ENCODE peak calls at places on chromosome 20, in four cellular contexts. C, P, F and G are unnamed samples.

GRCh38 chr20:49696594-49696993 is 17.1 kb downstream of the B4GALT5 start:
- DNase-seq in F (no peak), P (no peak), C (no peak), G (no peak)

GRCh38 chr20:58855506-58856314 is 3.2 kb downstream of the GNAS start:
- DNase-seq in C (peak), P (no peak), F (no peak), G (no peak)

GRCh38 chr20:7113577-7114466 is 346.3 kb downstream of the BMP2 start:
- DNase-seq in P (peak), C (no peak), F (peak), G (no peak)

GRCh38 chr20:6074145-6074561 is 20.3 kb upstream of the LRRN4 start:
- DNase-seq in F (peak), C (no peak), P (peak), G (no peak)

GRCh38 chr20:11453430-11453829 is 464.3 kb upstream of the BTBD3 start:
- DNase-seq in F (no peak), C (no peak), P (no peak), G (no peak)

GRCh38 chr20:18991012-18991411 is 177.4 kb downstream of the SCP2D1 start:
- DNase-seq in C (no peak), F (no peak), P (no peak), G (no peak)

GRCh38 chr20:39835040-39835842 is 853.8 kb downstream of the MAFB start:
- DNase-seq in C (no peak), F (no peak), P (peak), G (no peak)

GRCh38 chr20:53621482-53622246 is 28.0 kb upstream of the ZNF217 start:
- DNase-seq in F (peak), C (peak), P (peak), G (peak)

GRCh38 chr20:38751360-38751976 is 3.2 kb downstream of the ACTR5 start:
- DNase-seq in P (no peak), C (no peak), F (peak), G (no peak)

GRCh38 chr20:16263582-16263981 is 309.7 kb downstream of the KIF16B start:
- DNase-seq in P (no peak), C (no peak), F (no peak), G (no peak)

GRCh38 chr20:36465109-36466080 is 75.9 kb upstream of the MYL9 start:
- DNase-seq in C (peak), P (peak), F (peak), G (no peak)

GRCh38 chr20:4352348-4352747 is 337.0 kb upstream of the RNF24 start:
- DNase-seq in F (no peak), P (no peak), C (no peak), G (no peak)

GRCh38 chr20:60512436-60512835 is 554.2 kb downstream of the CDH26 start:
- DNase-seq in F (no peak), P (no peak), C (no peak), G (no peak)

GRCh38 chr20:36391955-36392354 is 85.8 kb downstream of the DLGAP4 start:
- DNase-seq in F (no peak), P (no peak), C (no peak), G (no peak)

GRCh38 chr20:10553326-10553984 is 118.3 kb downstream of the SLX4IP start:
- DNase-seq in C (peak), P (peak), F (peak), G (peak)

GRCh38 chr20:50182336-50182735 is 8.3 kb upstream of the CEBPB start:
- DNase-seq in C (no peak), P (no peak), F (no peak), G (no peak)

GRCh38 chr20:54103067-54103761 is 32.8 kb upstream of the BCAS1 start:
- DNase-seq in P (peak), C (peak), F (peak), G (peak)

GRCh38 chr20:4811661-4812181 is 90.0 kb downstream of the PRND start:
- DNase-seq in F (no peak), P (peak), C (no peak), G (peak)

GRCh38 chr20:47272893-47273590 is 83.5 kb downstream of the ZMYND8 start:
- DNase-seq in F (peak), C (peak), P (no peak), G (no peak)

GRCh38 chr20:16051968-16052367 is 521.3 kb downstream of the KIF16B start:
- DNase-seq in F (no peak), C (no peak), P (no peak), G (no peak)

GRCh38 chr20:11703119-11703518 is 214.6 kb upstream of the BTBD3 start:
- DNase-seq in C (no peak), P (no peak), F (no peak), G (no peak)

DNA sequence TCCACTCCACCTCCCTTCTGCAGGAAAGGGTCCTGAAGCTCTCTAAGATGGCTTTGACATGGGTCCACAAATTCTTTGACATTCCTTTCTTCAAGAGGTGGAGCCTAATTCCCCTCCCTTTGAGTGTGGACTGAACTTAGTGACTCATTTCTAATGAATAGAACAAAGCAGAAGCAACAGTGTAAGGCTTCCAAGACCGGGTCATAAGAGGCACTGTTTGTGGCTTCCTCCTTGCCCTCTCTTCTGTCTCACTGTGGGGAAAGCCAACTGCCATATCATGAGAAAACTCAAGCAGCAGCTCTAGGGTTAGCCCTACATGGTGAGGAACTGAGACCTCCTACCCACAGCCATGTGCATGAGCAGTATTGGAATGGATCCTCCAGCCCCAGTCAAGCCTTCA is 5.9 kb upstream of the CDK5RAP1 start:
- DNase-seq in F (no peak), C (no peak), P (no peak), G (no peak)
- H3K4me3 ChIP-seq in F (no peak), C (no peak), P (no peak), G (no peak)

GRCh38 chr20:32560482-32560988 is 24.6 kb downstream of the NOL4L start:
- DNase-seq in C (no peak), F (no peak), P (no peak), G (no peak)
- H3K4me3 ChIP-seq in C (no peak), F (no peak), P (no peak), G (no peak)

DNA sequence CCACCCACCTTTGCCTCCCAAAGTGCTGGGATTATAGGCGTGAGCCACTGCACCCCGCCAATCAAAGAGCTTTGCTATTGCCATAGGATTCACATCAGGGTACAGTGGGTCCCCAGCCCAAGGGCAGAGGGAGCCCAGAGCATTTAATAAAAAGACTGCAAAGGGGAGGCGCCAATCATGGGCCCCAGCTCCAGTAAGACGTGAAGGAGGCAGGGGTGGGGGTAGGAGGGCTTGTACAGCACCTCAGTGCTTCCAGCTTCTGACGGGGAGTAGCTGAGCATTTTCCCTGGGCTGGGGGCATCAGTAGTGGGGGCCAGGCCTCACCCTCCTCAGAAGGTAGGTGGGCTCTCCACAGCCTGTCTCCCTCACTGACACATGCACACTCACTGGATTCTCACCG is 1.5 kb downstream of the ADA start:
- DNase-seq in P (no peak), C (no peak), F (no peak), G (peak)
- H3K4me3 ChIP-seq in P (peak), C (no peak), F (peak), G (no peak)

DNA sequence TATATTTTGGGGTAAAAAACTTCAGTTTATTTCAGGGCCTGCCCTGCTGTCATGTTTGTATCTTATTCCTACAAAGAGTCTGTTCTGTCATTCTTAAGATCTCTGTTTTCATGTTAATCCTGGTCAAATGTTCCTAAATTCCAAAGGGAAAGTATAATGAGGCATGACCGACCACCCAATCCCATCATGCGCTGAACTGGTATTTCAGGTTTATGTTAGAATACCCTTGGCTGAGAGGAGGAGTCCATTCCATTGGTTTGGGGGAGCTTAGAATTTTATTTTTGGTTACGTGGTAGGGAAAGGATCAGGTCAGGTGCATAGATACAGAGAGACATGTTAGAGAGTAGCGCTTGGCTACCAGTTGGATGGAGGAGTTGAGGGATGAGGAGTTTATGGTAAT is 25.7 kb downstream of the CFAP61 start:
- DNase-seq in F (no peak), C (no peak), P (no peak), G (no peak)
- H3K4me3 ChIP-seq in F (no peak), C (no peak), P (no peak), G (no peak)

GRCh38 chr20:43511879-43512278 is 4.4 kb downstream of the L3MBTL1 start:
- DNase-seq in P (no peak), C (no peak), F (no peak), G (no peak)

GRCh38 chr20:43516251-43516824 is 8.8 kb downstream of the L3MBTL1 start:
- DNase-seq in C (no peak), P (no peak), F (no peak), G (no peak)

GRCh38 chr20:43513298-43514061 is 6.0 kb downstream of the L3MBTL1 start:
- DNase-seq in F (no peak), C (no peak), P (no peak), G (no peak)

GRCh38 chr20:43514062-43514971 is 6.8 kb downstream of the L3MBTL1 start:
- DNase-seq in P (peak), F (peak), C (peak), G (peak)

DNA sequence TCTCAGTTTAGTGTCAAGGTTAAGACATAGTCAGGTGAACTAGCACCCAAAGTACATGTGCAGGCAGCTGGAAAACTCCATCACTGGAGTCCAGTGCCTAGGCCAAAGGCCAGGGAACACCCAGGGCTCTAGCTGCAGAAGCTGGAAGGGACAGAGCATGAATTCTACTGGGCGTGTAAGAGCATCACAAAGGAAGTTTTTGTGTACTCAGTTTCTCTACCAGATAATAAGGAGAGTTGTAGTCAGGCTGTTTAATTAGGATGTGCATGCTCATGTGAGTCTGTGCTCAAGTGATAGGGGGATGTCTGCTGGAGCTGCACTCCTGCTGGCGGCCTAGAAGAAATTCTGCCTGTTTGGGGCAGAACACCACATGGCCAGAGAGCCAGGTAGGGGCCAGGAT is 8.1 kb downstream of the L3MBTL1 start:
- DNase-seq in F (no peak), C (no peak), P (no peak), G (no peak)
- H3K4me3 ChIP-seq in F (peak), C (peak), P (peak), G (no peak)

GRCh38 chr20:2103454-2104153 is 2.0 kb downstream of the STK35 start:
- DNase-seq in C (no peak), F (no peak), P (no peak), G (no peak)

GRCh38 chr20:2102585-2103453 is 1.2 kb downstream of the STK35 start:
- DNase-seq in C (peak), P (peak), F (peak), G (peak)

GRCh38 chr20:2101057-2101934 is at the start of gene STK35:
- DNase-seq in C (no peak), P (no peak), F (peak), G (no peak)

GRCh38 chr20:2101935-2102584 is 433 bp downstream of the STK35 start:
- DNase-seq in F (peak), P (peak), C (peak), G (peak)

GRCh38 chr20:2104236-2104635 is 2.6 kb downstream of the STK35 start:
- DNase-seq in F (no peak), C (no peak), P (no peak), G (no peak)
- H3K4me3 ChIP-seq in F (peak), C (peak), P (peak), G (peak)

GRCh38 chr20:3227936-3228749 is 10.8 kb downstream of the SLC4A11 start:
- DNase-seq in C (no peak), P (no peak), F (no peak), G (no peak)
- H3K4me3 ChIP-seq in C (no peak), P (no peak), F (no peak), G (no peak)